ENCODE peak calls at places on chromosomes 12 and 14, in ten cellular contexts. T is stromal cell of bone marrow, J is transverse colon, D is NCI-H2029, Z is AG09309, O is lower leg skin, R is uterus, H is upper lobe of left lung, F is fibroblast of the conjunctiva, M is nephron progenitor cell. E is an unnamed sample.
A peak's percentile ranks its signal among the peaks of the same experiment; 100 is the strongest.

GRCh38 chr14:59101441-59101840 is 87.0 kb upstream of the DAAM1 start:
- DNase-seq in O (no peak), R (no peak), Z (no peak), T (no peak), H (no peak), M (no peak), D (no peak), F (no peak), J (no peak), E (no peak)

GRCh38 chr12:2334291-2335088 is 281.7 kb downstream of the CACNA1C start:
- DNase-seq in F (no peak), D (no peak), O (no peak), J (no peak), Z (no peak), R (no peak), H (no peak), M (no peak), T (no peak), E (no peak)

GRCh38 chr12:3160081-3160480 is 82.9 kb downstream of the TSPAN9 start:
- DNase-seq in Z (no peak), D (no peak), R (no peak), M (no peak), H (no peak), J (no peak), T (no peak), F (no peak), O (no peak), E (no peak)

GRCh38 chr12:105922670-105923102 is 216.1 kb downstream of the NUAK1 start:
- DNase-seq in D (peak; percentile 34), J (no peak), R (no peak), O (no peak), Z (peak; percentile 64), F (no peak), T (peak; percentile 21), H (no peak), M (no peak), E (no peak)

GRCh38 chr12:124510301-124510970 is 57.0 kb downstream of the NCOR2 start:
- DNase-seq in T (no peak), F (no peak), Z (no peak), M (no peak), J (peak; percentile 45), H (no peak), R (no peak), D (no peak), O (no peak), E (no peak)

GRCh38 chr12:39236994-39237393 is 205.9 kb downstream of the KIF21A start:
- DNase-seq in Z (no peak), T (no peak), D (no peak), R (no peak), O (no peak), J (no peak), H (no peak), M (no peak), F (peak; percentile 3), E (no peak)

GRCh38 chr14:64410084-64410774 is 22.1 kb downstream of the MTHFD1 start:
- DNase-seq in T (no peak), Z (no peak), R (no peak), H (no peak), O (no peak), M (no peak), F (peak; percentile 43), J (no peak), D (no peak), E (no peak)

GRCh38 chr12:50402270-50403000 is 1.8 kb downstream of the LARP4 start:
- DNase-seq in O (no peak), J (no peak), R (no peak), H (no peak), T (no peak), M (no peak), D (no peak), F (no peak), Z (no peak), E (no peak)

GRCh38 chr12:64666054-64666914 is 56.0 kb downstream of the RASSF3 start:
- DNase-seq in T (no peak), R (no peak), F (no peak), Z (no peak), H (no peak), J (no peak), M (no peak), D (peak; percentile 13), O (no peak), E (peak; percentile 15)

GRCh38 chr12:131860472-131861260 is 32.5 kb downstream of the MMP17 start:
- DNase-seq in R (no peak), D (peak; percentile 62), M (no peak), T (peak; percentile 39), J (peak; percentile 21), Z (no peak), F (peak; percentile 83), H (peak; percentile 82), O (peak; percentile 46), E (no peak)

GRCh38 chr12:104458645-104459555 is 2.2 kb downstream of the CHST11 start:
- DNase-seq in H (peak; percentile 57), J (peak; percentile 22), F (no peak), D (no peak), M (peak; percentile 25), R (peak; percentile 24), T (no peak), Z (no peak), O (no peak), E (no peak)

GRCh38 chr12:18148961-18149360 is 59.0 kb upstream of the RERGL start:
- DNase-seq in D (no peak), J (no peak), M (no peak), Z (no peak), F (no peak), O (no peak), H (no peak), R (no peak), T (no peak), E (no peak)

GRCh38 chr14:90849787-90850444 is 33.7 kb upstream of the TTC7B start:
- DNase-seq in Z (no peak), F (no peak), J (no peak), H (no peak), M (no peak), R (no peak), D (no peak), O (no peak), T (no peak), E (no peak)

GRCh38 chr14:76186318-76187027 is 34.8 kb downstream of the GPATCH2L start:
- DNase-seq in H (no peak), T (no peak), R (no peak), F (no peak), O (no peak), M (no peak), Z (no peak), D (no peak), J (no peak), E (no peak)

E was measured in OCI-LY7.